ENCODE peak calls at places on chromosomes 7 and 10, in five cellular contexts. One of them, this sample, is unnamed.

GRCh38 chr7:55400191-55400590 is 35.1 kb downstream of the LANCL2 start:
- DNase-seq in glomerular endothelial cell: no peak
- DNase-seq in GOT3: no peak
- DNase-seq in activated T-cell treated with anti-CD3 and anti-CD28 coated beads for 1 hour: no peak
- DNase-seq in MCF 10A: no peak
- DNase-seq in this sample: no peak

GRCh38 chr10:43854042-43854441 is 205.4 kb upstream of the ZNF32 start:
- DNase-seq in glomerular endothelial cell: no peak
- DNase-seq in GOT3: no peak
- DNase-seq in activated T-cell treated with anti-CD3 and anti-CD28 coated beads for 1 hour: no peak
- DNase-seq in MCF 10A: peak
- DNase-seq in this sample: peak

GRCh38 chr7:818031-818699 is 14.1 kb upstream of the SUN1 start:
- DNase-seq in glomerular endothelial cell: no peak
- DNase-seq in GOT3: no peak
- DNase-seq in activated T-cell treated with anti-CD3 and anti-CD28 coated beads for 1 hour: no peak
- DNase-seq in MCF 10A: peak
- DNase-seq in this sample: peak

GRCh38 chr10:6136215-6137201 is 47.7 kb downstream of the RBM17 start:
- DNase-seq in glomerular endothelial cell: no peak
- DNase-seq in GOT3: no peak
- DNase-seq in activated T-cell treated with anti-CD3 and anti-CD28 coated beads for 1 hour: no peak
- DNase-seq in MCF 10A: peak
- DNase-seq in this sample: no peak

GRCh38 chr10:6036861-6037321 is 25.3 kb downstream of the IL2RA start:
- DNase-seq in glomerular endothelial cell: no peak
- DNase-seq in GOT3: no peak
- DNase-seq in activated T-cell treated with anti-CD3 and anti-CD28 coated beads for 1 hour: no peak
- DNase-seq in MCF 10A: no peak
- DNase-seq in this sample: no peak

GRCh38 chr7:157973971-157974677 is 613.5 kb downstream of the PTPRN2 start:
- DNase-seq in glomerular endothelial cell: no peak
- DNase-seq in GOT3: no peak
- DNase-seq in activated T-cell treated with anti-CD3 and anti-CD28 coated beads for 1 hour: no peak
- DNase-seq in MCF 10A: no peak
- DNase-seq in this sample: no peak

GRCh38 chr10:55400075-55400474 is 599.0 kb upstream of the PCDH15 start:
- DNase-seq in glomerular endothelial cell: peak
- DNase-seq in GOT3: no peak
- DNase-seq in activated T-cell treated with anti-CD3 and anti-CD28 coated beads for 1 hour: no peak
- DNase-seq in MCF 10A: no peak
- DNase-seq in this sample: peak

GRCh38 chr7:36208997-36209813 is 56.2 kb downstream of the EEPD1 start:
- DNase-seq in glomerular endothelial cell: no peak
- DNase-seq in GOT3: no peak
- DNase-seq in activated T-cell treated with anti-CD3 and anti-CD28 coated beads for 1 hour: no peak
- DNase-seq in MCF 10A: no peak
- DNase-seq in this sample: no peak

GRCh38 chr7:138797715-138798320 is at the start of the genes ATP6V0A4 and TMEM213:
- DNase-seq in glomerular endothelial cell: no peak
- DNase-seq in GOT3: no peak
- DNase-seq in activated T-cell treated with anti-CD3 and anti-CD28 coated beads for 1 hour: no peak
- DNase-seq in MCF 10A: no peak
- DNase-seq in this sample: no peak

GRCh38 chr7:100983451-100984187 is 14.3 kb downstream of the MUC12 start:
- DNase-seq in glomerular endothelial cell: no peak
- DNase-seq in GOT3: no peak
- DNase-seq in activated T-cell treated with anti-CD3 and anti-CD28 coated beads for 1 hour: no peak
- DNase-seq in MCF 10A: peak
- DNase-seq in this sample: peak

GRCh38 chr7:101816499-101817030 is 861 bp upstream of the CUX1 start:
- DNase-seq in glomerular endothelial cell: no peak
- DNase-seq in GOT3: no peak
- DNase-seq in activated T-cell treated with anti-CD3 and anti-CD28 coated beads for 1 hour: no peak
- DNase-seq in MCF 10A: peak
- DNase-seq in this sample: no peak

This sample was measured in H4.